ENCODE peak calls at places on chromosomes 11 and 22, in ten cellular contexts. E, U, D, R, F, N, M, P, G and L are unnamed samples.

GRCh38 chr11:69003866-69004311 is 9.2 kb downstream of the MRGPRF start:
- DNase-seq in D (no peak), E (no peak), P (no peak), G (no peak), F (no peak), M (no peak), U (no peak), R (no peak), N (no peak), L (no peak)

GRCh38 chr11:18599739-18600230 is at the start of gene MISFA:
- DNase-seq in R (no peak), U (no peak), G (no peak), P (no peak), N (no peak), E (no peak), D (no peak), M (no peak), F (no peak), L (peak)

GRCh38 chr11:12963789-12964536 is 45.2 kb upstream of the RASSF10 start:
- DNase-seq in F (peak), P (peak), G (peak), N (peak), U (peak), D (peak), R (peak), M (peak), E (peak), L (peak)

GRCh38 chr11:11841121-11841604 is 609 bp upstream of the USP47 start:
- DNase-seq in P (no peak), F (no peak), U (no peak), N (peak), R (peak), E (no peak), D (peak), M (no peak), G (peak), L (peak)

GRCh38 chr11:36077886-36078685 is 134.2 kb downstream of the LDLRAD3 start:
- DNase-seq in D (no peak), N (no peak), F (no peak), E (no peak), P (no peak), U (no peak), G (no peak), R (peak), M (no peak), L (no peak)

GRCh38 chr11:73939096-73939495 is 11.7 kb upstream of the DNAJB13 start:
- DNase-seq in U (no peak), E (no peak), M (no peak), D (no peak), R (peak), N (no peak), G (no peak), P (no peak), F (no peak), L (peak)

GRCh38 chr11:68181719-68182451 is 31.2 kb downstream of the KMT5B start:
- DNase-seq in R (no peak), E (no peak), P (peak), F (peak), N (no peak), D (no peak), M (no peak), G (peak), U (no peak), L (peak)

GRCh38 chr11:34641981-34642380 is 21.1 kb downstream of the EHF start:
- DNase-seq in G (no peak), M (no peak), F (no peak), U (no peak), P (no peak), N (no peak), R (no peak), E (no peak), D (no peak), L (no peak)

GRCh38 chr22:34416321-34416900 is 496.1 kb upstream of the LARGE1 start:
- DNase-seq in E (no peak), D (no peak), N (no peak), G (no peak), M (peak), P (no peak), F (no peak), U (no peak), R (no peak), L (no peak)

GRCh38 chr11:69661413-69661715 is 13.8 kb downstream of the LTO1 start:
- DNase-seq in D (no peak), M (no peak), R (no peak), G (no peak), F (no peak), E (no peak), N (no peak), P (no peak), U (no peak), L (no peak)